ENCODE peak calls at places on chromosomes 2 and 18, in ten cellular contexts. N is heart left ventricle; J is stomach; G is sigmoid colon; F is heart right ventricle; H is suprapubic skin; D is DND-41; E is left ventricle myocardium inferior; X is CD4-positive, alpha-beta memory T cell; L is hepatocyte. P is an unnamed sample. For H3K4me1 and H3K36me3, the result is how much of the 10 kb centered on the place peaks cover.

GRCh38 chr2:9996321-9996720 is 44.8 kb downstream of the GRHL1 start:
- DNase-seq in N (no peak), J (no peak), G (no peak), F (no peak), H (no peak), D (no peak), E (no peak), X (no peak), L (no peak), P (no peak)

GRCh38 chr2:219739061-219739460 is 111.6 kb downstream of the SLC4A3 start:
- DNase-seq in N (no peak), J (no peak), G (no peak), F (no peak), H (no peak), D (no peak), E (no peak), X (no peak), L (no peak), P (no peak)

GRCh38 chr2:30351941-30352340 is 95.1 kb upstream of the LCLAT1 start:
- DNase-seq in N (no peak), J (no peak), G (no peak), F (no peak), H (no peak), D (no peak), E (no peak), X (no peak), L (no peak), P (no peak)

GRCh38 chr18:57008001-57008686 is 138.7 kb upstream of the BOD1L2 start:
- DNase-seq in N (no peak), J (no peak), G (no peak), F (no peak), H (no peak), D (no peak), E (no peak), X (no peak), L (no peak), P (no peak)

GRCh38 chr2:224971214-224971613 is 71.1 kb downstream of the DOCK10 start:
- DNase-seq in N (no peak), J (peak), G (no peak), F (no peak), H (no peak), D (no peak), E (no peak), X (no peak), L (peak), P (no peak)

GRCh38 chr2:239431536-239431935 is 30.7 kb upstream of the HDAC4 start:
- DNase-seq in N (no peak), J (no peak), G (no peak), F (no peak), H (no peak), D (no peak), E (no peak), X (no peak), L (no peak), P (no peak)

GRCh38 chr2:15890936-15891905 is 49.1 kb upstream of the MYCN start:
- DNase-seq in N (no peak), J (no peak), G (no peak), F (no peak), H (no peak), D (no peak), E (no peak), X (no peak), L (peak), P (no peak)

GRCh38 chr2:147110317-147110716 is 734.5 kb upstream of the ACVR2A start:
- DNase-seq in N (no peak), J (no peak), G (no peak), F (no peak), H (no peak), D (no peak), E (no peak), X (no peak), L (no peak), P (no peak)

GRCh38 chr18:78972930-78973331 is 6.7 kb upstream of the SALL3 start:
- DNase-seq in N (no peak), J (no peak), G (no peak), F (no peak), H (no peak), D (no peak), E (no peak), X (no peak), L (no peak), P (no peak)

GRCh38 chr2:161077367-161078210 is 82.6 kb upstream of the TANK start:
- DNase-seq in N (peak), J (no peak), G (no peak), F (peak), H (no peak), D (peak), E (no peak), X (peak), L (no peak), P (peak)

GRCh38 chr18:1499265-1499664 is 594.6 kb downstream of the ADCYAP1 start:
- DNase-seq in N (no peak), J (no peak), G (no peak), F (no peak), H (no peak), D (no peak), E (no peak), X (no peak), L (no peak), P (no peak)

GRCh38 chr2:76953733-76954347 is 568.3 kb downstream of the LRRTM4 start:
- DNase-seq in N (peak), J (no peak), G (no peak), F (peak), H (no peak), D (peak), E (no peak), X (no peak), L (peak), P (no peak)

GRCh38 chr18:79393626-79394401 is 1.9 kb upstream of the NFATC1 start:
- DNase-seq in N (peak), J (peak), G (peak), F (peak), H (peak), D (peak), E (peak), X (peak), L (peak), P (peak)

GRCh38 chr18:57798713-57799373 is 4.3 kb downstream of the ATP8B1 start:
- DNase-seq in N (no peak), J (peak), G (no peak), F (no peak), H (no peak), D (no peak), E (no peak), X (no peak), L (peak), P (no peak)

GRCh38 chr18:42306208-42306980 is 351.4 kb downstream of the PIK3C3 start:
- DNase-seq in N (no peak), J (no peak), G (no peak), F (no peak), H (no peak), D (no peak), E (no peak), X (no peak), L (no peak), P (no peak)

GRCh38 chr18:62458346-62458745 is 64.5 kb upstream of the ZCCHC2 start:
- DNase-seq in N (no peak), J (no peak), G (no peak), F (no peak), H (no peak), D (no peak), E (no peak), X (no peak), L (no peak), P (no peak)

DNA sequence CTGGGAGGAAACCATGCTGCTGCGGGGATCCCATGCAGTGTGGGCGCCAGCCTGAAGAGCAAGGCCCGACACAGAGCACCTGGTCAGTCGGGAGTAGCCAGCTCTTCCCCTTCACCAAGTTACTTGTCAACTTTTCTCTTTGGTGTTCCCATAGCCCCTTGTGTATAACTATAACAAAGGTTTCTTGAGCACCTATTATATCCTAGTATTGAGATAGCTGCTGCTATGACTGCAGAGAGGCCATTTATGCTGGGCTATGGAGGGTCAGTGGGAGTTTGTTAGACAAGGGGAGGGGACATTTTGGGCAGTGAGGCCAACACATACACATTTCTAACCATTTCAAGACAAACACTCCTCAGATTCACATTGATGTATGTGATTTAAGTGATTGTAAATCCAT is 10.8 kb downstream of the HK2 start:
- DNase-seq in N (no peak), J (no peak), G (no peak), F (no peak), H (no peak), D (no peak), E (no peak), X (no peak), L (no peak), P (no peak)
- H3K4me1 ChIP-seq in N (half or more), J (half or more), G (under half), F (under half), H (half or more), D (under half), E (half or more), X (half or more), L (under half), P (half or more)

DNA sequence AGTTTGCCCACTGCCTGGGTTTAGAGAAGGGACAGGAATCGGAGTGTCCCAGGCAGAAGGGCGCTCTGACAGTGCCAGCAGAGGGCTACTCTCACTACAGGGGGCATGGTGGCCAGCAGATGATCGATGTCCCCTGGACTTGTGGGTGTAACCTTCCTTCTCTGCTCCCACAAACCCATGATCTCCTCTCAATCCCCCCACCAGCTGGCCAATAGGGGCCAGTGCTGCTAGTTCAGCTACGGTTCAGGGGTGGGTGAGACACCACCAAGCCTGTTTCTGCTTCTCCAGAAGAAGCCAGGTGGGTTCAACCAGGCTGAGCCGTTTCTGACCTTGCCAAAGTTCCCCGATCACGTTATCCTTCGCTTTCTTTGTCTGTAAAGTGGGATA is 1.3 kb downstream of the NPPC start:
- DNase-seq in N (no peak), J (no peak), G (no peak), F (no peak), H (no peak), D (no peak), E (peak), X (no peak), L (no peak), P (no peak)
- H3K4me3 ChIP-seq in N (peak), J (peak), G (peak), F (no peak), H (peak), D (no peak), E (peak), X (no peak), L (no peak), P (peak)

GRCh38 chr18:12007063-12007462 is 25.8 kb downstream of the IMPA2 start:
- DNase-seq in N (no peak), J (no peak), G (no peak), F (no peak), H (no peak), D (no peak), E (no peak), X (no peak), L (no peak), P (no peak)
- H3K36me3 ChIP-seq in N (under half), J (under half), G (under half), F (under half), H (under half), D (under half), E (under half), X (under half), L (under half), P (under half)

DNA sequence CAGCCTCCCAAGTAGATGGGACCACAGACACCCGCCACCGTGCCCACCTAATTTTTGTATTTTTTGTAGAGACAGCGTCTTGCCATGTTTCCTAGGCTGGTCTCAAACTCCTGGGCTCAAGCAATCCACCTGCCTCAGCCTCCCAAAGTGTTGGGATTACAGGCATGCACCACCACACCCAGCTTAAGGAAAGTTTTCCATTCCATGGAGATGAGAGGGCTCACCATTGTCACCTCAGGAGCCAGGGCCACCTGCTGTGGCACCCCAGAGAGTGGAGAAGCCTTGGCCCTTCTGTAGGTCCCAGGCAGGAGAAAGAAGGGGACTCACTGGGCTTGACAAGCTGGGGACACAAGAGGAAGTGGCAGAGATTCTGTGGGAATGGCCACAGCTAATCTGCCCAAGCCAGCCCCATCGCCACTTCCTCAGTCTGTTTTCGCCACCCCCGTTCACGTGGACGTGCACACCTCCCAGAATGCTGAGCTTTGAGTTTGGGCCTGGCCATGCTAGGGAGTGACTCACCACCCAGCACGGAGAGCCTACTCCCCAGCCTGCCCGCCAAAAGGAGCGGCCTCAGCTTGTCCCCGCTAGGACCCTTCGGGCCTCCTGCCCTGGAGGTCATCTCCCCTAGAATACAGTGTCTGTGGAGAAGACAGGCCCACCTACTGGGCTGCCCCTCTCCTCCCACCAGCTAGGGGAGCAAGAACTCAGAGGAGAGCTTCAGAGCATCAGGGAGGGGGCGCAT is 4.8 kb downstream of the SLC35F6 start:
- DNase-seq in N (peak), J (peak), G (peak), F (peak), H (peak), D (no peak), E (peak), X (no peak), L (peak), P (no peak)
- H3K4me1 ChIP-seq in N (half or more), J (half or more), G (half or more), F (half or more), H (half or more), D (under half), E (half or more), X (half or more), L (under half), P (half or more)

GRCh38 chr2:72089537-72089936 is 58.1 kb downstream of the CYP26B1 start:
- DNase-seq in N (no peak), J (peak), G (no peak), F (no peak), H (no peak), D (no peak), E (no peak), X (no peak), L (no peak), P (no peak)

GRCh38 chr2:72089028-72089427 is 58.6 kb downstream of the CYP26B1 start:
- DNase-seq in N (no peak), J (no peak), G (no peak), F (no peak), H (no peak), D (no peak), E (no peak), X (no peak), L (no peak), P (no peak)

GRCh38 chr2:72092099-72092498 is 55.6 kb downstream of the CYP26B1 start:
- DNase-seq in N (no peak), J (no peak), G (no peak), F (no peak), H (no peak), D (no peak), E (no peak), X (no peak), L (no peak), P (no peak)

GRCh38 chr2:72090271-72090720 is 57.4 kb downstream of the CYP26B1 start:
- DNase-seq in N (no peak), J (peak), G (no peak), F (no peak), H (no peak), D (no peak), E (no peak), X (no peak), L (no peak), P (no peak)

DNA sequence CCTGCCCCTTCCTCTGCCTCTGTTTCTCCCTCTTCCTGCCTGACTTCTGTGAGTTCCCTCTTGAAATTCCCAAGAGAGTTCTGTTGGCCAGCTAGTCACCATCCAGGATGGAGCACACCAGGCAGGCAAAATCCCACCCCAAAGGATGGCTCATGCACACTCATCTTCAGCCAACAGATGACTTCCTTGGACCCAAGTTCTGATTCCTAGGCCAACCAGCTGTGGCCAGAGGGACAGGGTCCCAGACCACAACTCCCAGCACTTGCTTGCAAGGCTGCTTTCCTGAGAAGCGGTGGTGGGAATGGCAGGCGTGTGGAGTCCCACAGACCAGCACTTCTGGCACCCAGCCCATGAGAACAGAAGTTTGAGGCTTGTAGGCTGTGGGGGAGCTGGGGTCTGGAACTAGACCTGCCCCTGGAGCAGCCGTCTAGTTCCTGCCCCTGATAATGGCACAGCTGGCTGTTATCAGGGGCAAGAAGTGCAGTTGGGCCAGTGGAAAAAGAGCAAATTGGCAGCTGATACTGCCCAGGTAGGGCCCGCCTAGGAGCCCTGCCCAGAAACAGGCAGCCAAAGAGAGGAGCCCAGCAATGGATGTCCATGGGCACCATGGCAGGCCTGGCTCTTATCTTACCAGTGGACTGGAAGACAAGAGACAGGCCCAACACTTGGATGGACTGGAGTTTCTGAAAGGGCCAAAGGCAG is 56.7 kb downstream of the CYP26B1 start:
- DNase-seq in N (no peak), J (peak), G (no peak), F (no peak), H (peak), D (no peak), E (no peak), X (no peak), L (no peak), P (no peak)
- H3K4me3 ChIP-seq in N (no peak), J (no peak), G (no peak), F (no peak), H (no peak), D (no peak), E (no peak), X (no peak), L (no peak), P (no peak)

GRCh38 chr2:196145256-196145655 is 26.1 kb downstream of the STK17B start:
- DNase-seq in N (no peak), J (no peak), G (no peak), F (no peak), H (no peak), D (no peak), E (no peak), X (no peak), L (no peak), P (no peak)
- H3K36me3 ChIP-seq in N (under half), J (half or more), G (under half), F (under half), H (half or more), D (half or more), E (under half), X (half or more), L (under half), P (half or more)

GRCh38 chr18:3453540-3454364 is 3.8 kb downstream of the TGIF1 start:
- DNase-seq in N (peak), J (peak), G (peak), F (peak), H (peak), D (peak), E (peak), X (no peak), L (peak), P (peak)

GRCh38 chr18:3452750-3453539 is 3.0 kb downstream of the TGIF1 start:
- DNase-seq in N (no peak), J (peak), G (no peak), F (no peak), H (no peak), D (no peak), E (no peak), X (no peak), L (no peak), P (no peak)

GRCh38 chr18:3455938-3456685 is 6.1 kb downstream of the TGIF1 start:
- DNase-seq in N (no peak), J (no peak), G (no peak), F (no peak), H (no peak), D (no peak), E (no peak), X (no peak), L (peak), P (no peak)

GRCh38 chr18:3455090-3455640 is 5.2 kb downstream of the TGIF1 start:
- DNase-seq in N (no peak), J (no peak), G (no peak), F (no peak), H (no peak), D (no peak), E (no peak), X (no peak), L (no peak), P (no peak)

GRCh38 chr18:3454365-3455089 is 4.6 kb downstream of the TGIF1 start:
- DNase-seq in N (peak), J (no peak), G (no peak), F (peak), H (no peak), D (peak), E (no peak), X (peak), L (peak), P (no peak)
- H3K4me1 ChIP-seq in N (under half), J (under half), G (under half), F (under half), H (half or more), D (under half), E (half or more), X (half or more), L (under half), P (under half)

DNA sequence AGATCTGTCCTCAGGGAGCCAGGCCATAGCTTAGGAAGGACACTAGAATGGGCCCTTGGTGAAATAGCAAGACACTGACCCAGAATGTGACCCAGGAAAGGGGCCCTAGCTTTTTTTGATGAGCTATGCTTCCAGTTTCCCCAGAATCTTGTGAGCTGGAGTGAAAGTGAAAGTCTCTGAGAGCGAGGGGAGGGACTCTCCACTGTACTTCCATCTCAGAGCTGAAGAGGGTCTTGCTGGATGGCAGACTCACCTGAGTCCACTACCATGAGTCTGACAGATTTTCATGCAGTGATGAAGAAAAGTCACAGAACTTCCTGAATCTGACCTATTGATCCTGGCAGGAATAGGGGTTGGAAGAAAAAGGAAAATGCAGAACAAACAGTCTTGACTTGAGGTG is 3.1 kb downstream of the ARHGAP25 start:
- DNase-seq in N (no peak), J (no peak), G (no peak), F (no peak), H (no peak), D (peak), E (no peak), X (peak), L (no peak), P (no peak)
- H3K4me3 ChIP-seq in N (no peak), J (no peak), G (no peak), F (no peak), H (peak), D (peak), E (peak), X (peak), L (no peak), P (peak)

GRCh38 chr2:238081150-238081549 is 19.0 kb upstream of the ESPNL start:
- DNase-seq in N (no peak), J (peak), G (no peak), F (no peak), H (no peak), D (no peak), E (no peak), X (no peak), L (no peak), P (no peak)
- H3K36me3 ChIP-seq in N (half or more), J (half or more), G (under half), F (half or more), H (under half), D (half or more), E (half or more), X (under half), L (under half), P (under half)

P was measured in CD8-positive, alpha-beta T cell.